ENCODE peak calls at places on chromosome 5, in seven cellular contexts. Z, P, I, K, Y, M and C are unnamed samples.

GRCh38 chr5:158233735-158234322 is 374.9 kb upstream of the CLINT1 start:
- DNase-seq in P (no peak), Y (no peak), M (no peak), K (no peak), I (no peak), Z (no peak), C (no peak)

GRCh38 chr5:175261098-175261497 is 182.9 kb downstream of the DRD1 start:
- DNase-seq in I (no peak), P (no peak), M (no peak), Y (no peak), Z (no peak), K (no peak), C (no peak)

GRCh38 chr5:36090033-36090432 is 23.4 kb upstream of the UGT3A2 start:
- DNase-seq in M (peak), Y (peak), I (no peak), Z (no peak), P (no peak), K (peak), C (no peak)

GRCh38 chr5:137858223-137858916 is 9.3 kb upstream of the MYOT start:
- DNase-seq in I (peak), Z (peak), P (no peak), M (no peak), Y (peak), K (no peak), C (peak)

GRCh38 chr5:149404746-149405549 is 25.9 kb upstream of the IL17B start:
- DNase-seq in Y (peak), K (no peak), P (no peak), M (peak), I (no peak), Z (no peak), C (no peak)

GRCh38 chr5:102654559-102655354 is 100.3 kb upstream of the PAM start:
- DNase-seq in Y (peak), P (no peak), M (no peak), Z (no peak), I (no peak), K (no peak), C (no peak)

GRCh38 chr5:43486353-43486752 is 2.7 kb upstream of the TMEM267 start:
- DNase-seq in I (no peak), Z (no peak), K (no peak), M (no peak), P (no peak), Y (no peak), C (no peak)

GRCh38 chr5:154713615-154714125 is 41.5 kb upstream of the LARP1 start:
- DNase-seq in K (no peak), Z (no peak), P (no peak), Y (no peak), M (no peak), I (no peak), C (no peak)

GRCh38 chr5:10485142-10485795 is 43.6 kb downstream of the ROPN1L start:
- DNase-seq in M (no peak), Y (peak), Z (peak), P (peak), I (no peak), K (no peak), C (no peak)

GRCh38 chr5:55699041-55699688 is 13.0 kb downstream of the SLC38A9 start:
- DNase-seq in M (no peak), Z (no peak), P (no peak), Y (no peak), K (no peak), I (peak), C (peak)

GRCh38 chr5:167918492-167919267 is 372.8 kb upstream of the WWC1 start:
- DNase-seq in M (no peak), K (peak), P (peak), Y (no peak), I (no peak), Z (no peak), C (no peak)

GRCh38 chr5:168946363-168946762 is 354.6 kb downstream of the SLIT3 start:
- DNase-seq in P (peak), K (peak), Y (no peak), M (no peak), I (no peak), Z (no peak), C (no peak)

GRCh38 chr5:98750693-98751092 is 22.8 kb upstream of the RGMB start:
- DNase-seq in K (peak), Z (no peak), M (no peak), I (no peak), Y (no peak), P (no peak), C (no peak)

GRCh38 chr5:96117863-96118651 is 156.4 kb upstream of the ELL2 start:
- DNase-seq in I (no peak), K (no peak), M (peak), Z (no peak), P (no peak), Y (peak), C (no peak)

GRCh38 chr5:50325237-50325832 is 115.8 kb downstream of the EMB start:
- DNase-seq in Z (peak), P (no peak), Y (peak), M (peak), I (peak), K (peak), C (peak)

GRCh38 chr5:139708877-139709586 is 60.9 kb downstream of the CXXC5 start:
- DNase-seq in K (peak), Z (peak), P (peak), Y (peak), M (peak), I (peak), C (peak)

GRCh38 chr5:34674226-34674625 is 18.1 kb downstream of the RAI14 start:
- DNase-seq in M (peak), Z (no peak), P (no peak), Y (peak), K (no peak), I (no peak), C (no peak)

GRCh38 chr5:139642891-139643871 is 5.0 kb upstream of the CXXC5 start:
- DNase-seq in Z (no peak), Y (no peak), K (no peak), M (no peak), I (no peak), P (peak), C (no peak)

GRCh38 chr5:133801955-133802751 is 166.3 kb downstream of the C5orf15 start:
- DNase-seq in Z (no peak), I (no peak), P (peak), M (peak), Y (peak), K (peak), C (no peak)

GRCh38 chr5:107916731-107917725 is 246.3 kb upstream of the EFNA5 start:
- DNase-seq in K (no peak), I (no peak), M (no peak), Y (no peak), Z (no peak), P (no peak), C (no peak)

GRCh38 chr5:76271836-76272235 is 131.2 kb upstream of the IQGAP2 start:
- DNase-seq in Y (no peak), M (no peak), Z (no peak), P (no peak), I (no peak), K (no peak), C (no peak)

GRCh38 chr5:154575869-154576806 is 98.1 kb upstream of the HAND1 start:
- DNase-seq in M (no peak), P (no peak), Z (peak), Y (no peak), I (peak), K (peak), C (peak)

GRCh38 chr5:18072600-18072999 is 438.3 kb downstream of the TAF11L14 start:
- DNase-seq in M (no peak), Y (no peak), K (no peak), I (no peak), Z (no peak), P (no peak), C (no peak)